ENCODE peak calls at places on chromosomes 16 and 17, in five cellular contexts. I is CD8-positive, alpha-beta T cell; L is heart left ventricle; H is right lobe of liver; A is skeletal muscle cell. T is an unnamed sample.

GRCh38 chr17:20095366-20096080 is 86.4 kb downstream of the SPECC1 start:
- DNase-seq in I (no peak), L (peak), H (no peak), A (no peak), T (no peak)

GRCh38 chr16:57937861-57938260 is 33.1 kb downstream of the CNGB1 start:
- DNase-seq in I (no peak), L (no peak), H (no peak), A (no peak), T (no peak)

GRCh38 chr16:67666538-67667433 is at the start of the genes C16orf86 and ENKD1:
- DNase-seq in I (peak), L (peak), H (peak), A (no peak), T (peak)

GRCh38 chr16:82862057-82862456 is 235.3 kb downstream of the CDH13 start:
- DNase-seq in I (no peak), L (no peak), H (no peak), A (no peak), T (no peak)

GRCh38 chr16:26710475-26710874 is 356.3 kb upstream of the C16orf82 start:
- DNase-seq in I (no peak), L (no peak), H (no peak), A (no peak), T (no peak)

GRCh38 chr16:86704516-86704915 is 126.2 kb downstream of the FOXL1 start:
- DNase-seq in I (no peak), L (no peak), H (no peak), A (no peak), T (no peak)

GRCh38 chr17:28370035-28370743 is at the start of gene VTN:
- DNase-seq in I (no peak), L (peak), H (peak), A (no peak), T (peak)

GRCh38 chr16:31699601-31700000 is 171.9 kb downstream of the AHSP start:
- DNase-seq in I (no peak), L (no peak), H (no peak), A (no peak), T (no peak)

GRCh38 chr17:72461757-72462156 is 340.9 kb downstream of the SOX9 start:
- DNase-seq in I (no peak), L (no peak), H (no peak), A (no peak), T (no peak)

GRCh38 chr17:73956595-73957465 is 246.6 kb upstream of the RPL38 start:
- DNase-seq in I (peak), L (peak), H (peak), A (no peak), T (peak)

GRCh38 chr16:89120281-89120680 is 26.6 kb downstream of the ACSF3 start:
- DNase-seq in I (no peak), L (peak), H (no peak), A (no peak), T (no peak)

GRCh38 chr17:40151414-40151955 is 11.1 kb downstream of the CASC3 start:
- DNase-seq in I (no peak), L (no peak), H (no peak), A (no peak), T (no peak)

GRCh38 chr16:85898521-85899442 is at the start of gene IRF8:
- DNase-seq in I (peak), L (peak), H (peak), A (no peak), T (peak)

GRCh38 chr16:25950586-25951201 is 258.9 kb downstream of the HS3ST4 start:
- DNase-seq in I (no peak), L (no peak), H (no peak), A (no peak), T (no peak)

GRCh38 chr17:76082326-76083251 is 3.6 kb downstream of the ZACN start:
- DNase-seq in I (no peak), L (no peak), H (peak), A (no peak), T (peak)

GRCh38 chr16:51766739-51767138 is 615.7 kb upstream of the SALL1 start:
- DNase-seq in I (no peak), L (no peak), H (no peak), A (no peak), T (no peak)

GRCh38 chr17:36983618-36984017 is 34.9 kb downstream of the AATF start:
- DNase-seq in I (no peak), L (no peak), H (no peak), A (no peak), T (no peak)

GRCh38 chr16:54446639-54447038 is 160.1 kb upstream of the IRX3 start:
- DNase-seq in I (no peak), L (peak), H (no peak), A (peak), T (no peak)

GRCh38 chr16:10200823-10201571 is 18.8 kb upstream of the GRIN2A start:
- DNase-seq in I (no peak), L (no peak), H (no peak), A (no peak), T (no peak)

GRCh38 chr16:64892843-64893242 is 229.0 kb downstream of the CDH11 start:
- DNase-seq in I (no peak), L (no peak), H (no peak), A (peak), T (no peak)

GRCh38 chr16:64452446-64452845 is 669.4 kb downstream of the CDH11 start:
- DNase-seq in I (no peak), L (no peak), H (no peak), A (peak), T (no peak)

GRCh38 chr17:38925263-38925995 is at the start of gene LASP1NB:
- DNase-seq in I (peak), L (no peak), H (no peak), A (no peak), T (peak)

GRCh38 chr17:65190467-65191095 is 53.4 kb downstream of the RGS9 start:
- DNase-seq in I (no peak), L (no peak), H (no peak), A (no peak), T (no peak)

GRCh38 chr16:75385507-75386152 is 47.7 kb downstream of the CFDP1 start:
- DNase-seq in I (no peak), L (no peak), H (no peak), A (peak), T (no peak)

GRCh38 chr17:35540589-35541404 is 3.3 kb upstream of the SLFN12L start:
- DNase-seq in I (peak), L (peak), H (peak), A (peak), T (peak)

GRCh38 chr16:86748643-86749042 is 170.3 kb downstream of the FOXL1 start:
- DNase-seq in I (no peak), L (no peak), H (no peak), A (no peak), T (no peak)

GRCh38 chr17:2222901-2223616 is 80.5 kb downstream of the SMG6 start:
- DNase-seq in I (peak), L (peak), H (peak), A (peak), T (no peak)

GRCh38 chr17:31371511-31372097 is 19.9 kb upstream of the RAB11FIP4 start:
- DNase-seq in I (no peak), L (no peak), H (no peak), A (peak), T (no peak)

GRCh38 chr17:78878261-78878660 is 24.7 kb downstream of the CEP295NL start:
- DNase-seq in I (no peak), L (no peak), H (no peak), A (no peak), T (no peak)

GRCh38 chr17:78875331-78875730 is 27.7 kb downstream of the CEP295NL start:
- DNase-seq in I (no peak), L (no peak), H (no peak), A (no peak), T (no peak)

GRCh38 chr17:78875738-78876597 is 27.0 kb downstream of the CEP295NL start:
- DNase-seq in I (no peak), L (no peak), H (no peak), A (no peak), T (no peak)

GRCh38 chr17:78879679-78880186 is 23.3 kb downstream of the CEP295NL start:
- DNase-seq in I (no peak), L (peak), H (peak), A (peak), T (peak)

GRCh38 chr17:78878871-78879270 is 24.1 kb downstream of the CEP295NL start:
- DNase-seq in I (no peak), L (no peak), H (no peak), A (no peak), T (no peak)
- H3K4me3 ChIP-seq in I (peak), L (no peak), H (no peak), A (no peak), T (no peak)

GRCh38 chr17:57589151-57590034 is 155.7 kb downstream of the CCDC182 start:
- DNase-seq in I (no peak), L (no peak), H (no peak), A (no peak), T (peak)
- H3K4me3 ChIP-seq in I (no peak), L (no peak), H (no peak), A (no peak), T (no peak)

GRCh38 chr17:5181509-5182305 is 10.0 kb downstream of the ZNF594 start:
- DNase-seq in I (no peak), L (no peak), H (no peak), A (no peak), T (no peak)
- H3K4me3 ChIP-seq in I (no peak), L (no peak), H (no peak), A (no peak), T (no peak)

DNA sequence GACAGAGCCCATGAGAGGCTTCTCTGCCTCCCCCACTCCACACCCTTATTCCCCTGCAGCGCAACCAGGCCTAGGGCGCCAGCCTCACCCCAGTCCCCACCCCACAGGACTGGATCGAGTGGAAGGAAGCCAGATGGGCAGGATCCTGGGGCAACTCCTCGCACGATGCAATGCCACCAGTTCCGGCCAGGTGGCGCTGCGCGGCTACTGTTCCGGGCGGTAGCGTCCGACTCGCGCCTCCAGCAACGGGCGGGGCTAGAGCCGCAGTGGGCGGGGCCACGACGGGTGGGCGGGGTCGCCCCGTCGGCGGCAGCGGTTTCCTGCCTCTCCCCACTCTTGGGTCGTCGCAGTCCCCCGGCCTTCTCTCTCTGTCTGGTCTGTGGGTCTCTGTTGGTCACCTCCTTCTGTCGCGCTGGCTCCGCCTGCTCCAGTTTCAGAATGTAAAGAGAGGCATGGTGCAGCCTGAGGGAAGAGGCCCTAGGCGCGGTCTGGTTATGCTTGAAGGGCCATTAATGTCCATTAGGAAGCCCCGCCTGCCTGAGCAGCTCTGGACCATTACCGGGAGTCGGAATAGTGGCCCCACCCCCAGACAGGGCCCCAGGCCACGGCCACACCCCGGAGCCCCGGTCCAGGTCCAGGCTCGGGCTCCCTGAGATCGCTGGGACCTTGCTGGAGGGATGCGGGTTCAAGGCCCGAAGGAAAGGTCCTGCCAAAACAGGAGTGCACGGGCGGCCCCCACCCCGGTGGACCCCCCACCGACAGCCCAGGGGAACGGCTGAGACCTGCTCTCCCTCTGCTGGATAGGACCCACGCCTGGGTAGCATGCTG is 3.4 kb upstream of the NHERF2 start:
- DNase-seq in I (peak), L (peak), H (peak), A (no peak), T (peak)
- H3K4me3 ChIP-seq in I (peak), L (peak), H (peak), A (peak), T (peak)

DNA sequence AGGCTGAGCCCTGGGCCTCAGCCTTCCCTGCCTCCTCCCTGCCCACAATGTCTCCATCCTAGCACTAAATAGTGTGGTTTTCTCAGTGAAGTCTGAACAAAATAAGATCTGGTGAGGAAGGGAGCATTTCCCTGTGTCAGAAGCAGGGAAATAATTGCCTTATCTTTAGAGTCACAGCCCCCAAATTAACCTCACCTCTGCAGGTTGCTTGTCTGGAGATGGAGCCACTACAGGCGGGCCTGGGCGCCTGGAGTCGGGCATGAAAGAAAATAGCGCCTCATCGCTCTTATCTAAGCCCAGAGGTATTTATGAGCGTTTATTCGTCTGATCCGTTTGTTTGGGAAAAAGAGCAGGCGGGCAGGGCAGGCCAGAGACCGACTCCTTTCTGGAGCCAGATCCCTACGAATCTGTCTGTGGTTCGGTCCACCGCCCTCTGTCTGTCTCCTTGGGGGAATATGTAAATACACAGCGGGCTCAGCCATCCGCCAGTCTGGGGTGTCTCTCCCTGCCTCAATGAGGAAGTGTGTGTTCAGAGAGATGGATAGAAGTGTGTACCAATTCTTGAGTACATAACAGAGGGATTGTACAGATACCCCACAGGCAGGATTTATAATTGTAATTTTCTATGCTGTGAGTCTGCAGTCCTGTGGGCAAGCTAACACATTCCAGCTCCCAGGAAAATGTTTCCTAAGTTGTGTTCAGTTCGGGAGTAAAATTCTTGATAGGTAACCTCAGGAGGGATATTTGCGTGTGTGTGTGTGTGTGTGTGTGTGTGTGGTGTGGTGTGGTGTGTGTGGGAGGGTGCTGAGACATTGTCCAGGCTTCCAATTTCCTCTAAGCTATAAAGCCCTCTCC is 4.3 kb downstream of the HOXB6 start:
- DNase-seq in I (no peak), L (no peak), H (no peak), A (no peak), T (no peak)
- H3K4me3 ChIP-seq in I (no peak), L (no peak), H (no peak), A (no peak), T (no peak)

T was measured in upper lobe of right lung.